ENCODE peak calls at places on chromosomes 6 and 20, in four cellular contexts. R is IMR-90, V is A549, S is GM12891. G is an unnamed sample.

GRCh38 chr6:150299873-150300485 is 68.8 kb upstream of the IYD start:
- DNase-seq in R (no peak), V (no peak), S (no peak), G (no peak)

GRCh38 chr6:167815296-167815980 is 11.3 kb upstream of the AFDN start:
- DNase-seq in R (no peak), V (no peak), S (no peak), G (no peak)

GRCh38 chr20:24676978-24677370 is 207.5 kb downstream of the SYNDIG1 start:
- DNase-seq in R (no peak), V (no peak), S (no peak), G (no peak)

GRCh38 chr6:124917769-124918168 is 44.5 kb upstream of the RNF217 start:
- DNase-seq in R (no peak), V (no peak), S (no peak), G (no peak)

GRCh38 chr6:125790403-125791150 is at the start of gene NCOA7:
- DNase-seq in R (peak; percentile 67), V (peak; percentile 72), S (peak; percentile 64), G (peak; percentile 96)

GRCh38 chr6:105799051-105799450 is 287.1 kb upstream of the PRDM1 start:
- DNase-seq in R (no peak), V (no peak), S (no peak), G (peak; percentile 62)

GRCh38 chr6:73798592-73798991 is 102.6 kb downstream of the CD109 start:
- DNase-seq in R (peak; percentile 99), V (peak; percentile 57), S (no peak), G (peak; percentile 78)

GRCh38 chr6:145860562-145860961 is 46.0 kb upstream of the FBXO30 start:
- DNase-seq in R (no peak), V (no peak), S (no peak), G (no peak)

GRCh38 chr6:46044876-46045617 is 29.4 kb upstream of the CLIC5 start:
- DNase-seq in R (peak; percentile 74), V (peak; percentile 49), S (no peak), G (no peak)

GRCh38 chr6:168851460-168852103 is 402.1 kb downstream of the THBS2 start:
- DNase-seq in R (no peak), V (no peak), S (no peak), G (no peak)

GRCh38 chr6:118739976-118740771 is 88.8 kb upstream of the CEP85L start:
- DNase-seq in R (peak; percentile 34), V (peak; percentile 9), S (no peak), G (no peak)

GRCh38 chr6:111572216-111572706 is 33.4 kb downstream of the TRAF3IP2 start:
- DNase-seq in R (no peak), V (no peak), S (no peak), G (no peak)

GRCh38 chr6:84466521-84466920 is 239.1 kb upstream of the CEP162 start:
- DNase-seq in R (peak; percentile 7), V (peak; percentile 78), S (no peak), G (no peak)

GRCh38 chr6:147560670-147561069 is 52.2 kb downstream of the SAMD5 start:
- DNase-seq in R (no peak), V (no peak), S (no peak), G (no peak)

GRCh38 chr6:31837612-31838553 is 10.3 kb downstream of the HSPA1B start:
- DNase-seq in R (no peak), V (no peak), S (no peak), G (no peak)
- TF ChIP-seq POLR2A in R (no peak), V (no peak), S (peak; percentile 51), G (no peak)

GRCh38 chr6:27479319-27480182 is 6.6 kb upstream of the ZNF184 start:
- DNase-seq in R (peak; percentile 96), V (peak; percentile 87), S (peak; percentile 13), G (peak; percentile 96)

GRCh38 chr6:27478141-27478705 is 5.3 kb upstream of the ZNF184 start:
- DNase-seq in R (peak; percentile 40), V (no peak), S (no peak), G (no peak)

GRCh38 chr6:27477318-27478013 is 4.6 kb upstream of the ZNF184 start:
- DNase-seq in R (no peak), V (no peak), S (no peak), G (no peak)

GRCh38 chr6:27476090-27476489 is 3.2 kb upstream of the ZNF184 start:
- DNase-seq in R (no peak), V (no peak), S (no peak), G (no peak)

DNA sequence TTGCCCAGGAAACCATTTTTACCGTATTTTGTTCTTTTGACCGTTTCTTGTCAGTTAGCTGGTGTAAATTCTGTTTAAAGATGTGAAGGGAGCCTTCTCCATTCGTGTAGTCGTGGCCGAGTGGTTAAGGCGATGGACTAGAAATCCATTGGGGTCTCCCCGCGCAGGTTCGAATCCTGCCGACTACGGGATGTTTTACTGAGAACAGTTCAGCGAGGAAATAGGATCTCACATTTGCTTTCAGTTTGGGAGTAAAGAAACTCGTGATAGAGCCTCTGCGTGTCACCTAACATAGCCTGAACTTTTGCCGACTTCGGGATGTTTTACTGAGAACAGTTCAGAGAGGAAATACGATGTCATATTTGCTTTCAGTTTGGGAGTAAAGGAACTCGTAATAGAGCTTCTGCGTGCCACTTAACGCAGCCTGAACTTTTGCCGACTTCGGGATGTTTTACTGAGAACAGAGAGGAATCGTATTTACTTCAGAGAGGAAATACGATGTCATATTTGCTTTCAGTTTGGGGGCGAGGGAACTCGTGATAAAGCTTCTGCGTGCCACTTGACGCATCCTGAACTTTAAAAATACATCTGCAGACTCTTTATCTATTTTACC is 5.9 kb upstream of the ZNF184 start:
- DNase-seq in R (peak; percentile 94), V (peak; percentile 88), S (peak; percentile 15), G (peak; percentile 98)
- TF ChIP-seq POLR2A in R (no peak), V (no peak), S (no peak), G (no peak)

GRCh38 chr6:142258305-142258704 is 43.5 kb upstream of the ADGRG6 start:
- DNase-seq in R (no peak), V (no peak), S (no peak), G (no peak)
- TF ChIP-seq POLR2A in R (no peak), V (no peak), S (no peak), G (no peak)

DNA sequence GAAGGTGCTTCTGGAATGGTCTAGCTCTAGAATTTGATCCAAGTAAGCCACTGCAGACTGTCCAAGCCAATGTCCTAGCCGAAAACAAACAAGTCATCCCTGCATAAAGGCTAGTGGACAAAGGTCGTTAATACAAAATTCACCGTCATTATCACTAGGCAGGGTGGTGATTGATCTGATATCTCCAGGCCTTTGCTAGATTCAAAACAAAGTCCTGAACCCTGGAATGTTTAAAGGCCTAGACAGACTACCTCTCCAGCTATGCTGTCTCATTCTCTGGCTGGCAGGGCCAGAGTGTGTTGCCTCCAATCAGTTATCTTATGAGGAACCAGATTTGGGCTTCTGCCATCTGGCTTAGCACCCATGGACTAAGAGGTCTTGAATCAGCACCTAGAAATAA is 38.3 kb downstream of the MAP7 start:
- DNase-seq in R (no peak), V (no peak), S (no peak), G (no peak)
- TF ChIP-seq POLR2A in R (no peak), V (no peak), S (no peak), G (no peak)

GRCh38 chr20:50921783-50922501 is 9.3 kb downstream of the ADNP start:
- DNase-seq in R (no peak), V (no peak), S (no peak), G (no peak)
- TF ChIP-seq POLR2A in R (no peak), V (no peak), S (peak; percentile 12), G (no peak)

GRCh38 chr20:49799698-49800097 is 12.9 kb upstream of the SLC9A8 start:
- DNase-seq in R (no peak), V (no peak), S (no peak), G (no peak)
- TF ChIP-seq POLR2A in R (no peak), V (no peak), S (no peak), G (no peak)

DNA sequence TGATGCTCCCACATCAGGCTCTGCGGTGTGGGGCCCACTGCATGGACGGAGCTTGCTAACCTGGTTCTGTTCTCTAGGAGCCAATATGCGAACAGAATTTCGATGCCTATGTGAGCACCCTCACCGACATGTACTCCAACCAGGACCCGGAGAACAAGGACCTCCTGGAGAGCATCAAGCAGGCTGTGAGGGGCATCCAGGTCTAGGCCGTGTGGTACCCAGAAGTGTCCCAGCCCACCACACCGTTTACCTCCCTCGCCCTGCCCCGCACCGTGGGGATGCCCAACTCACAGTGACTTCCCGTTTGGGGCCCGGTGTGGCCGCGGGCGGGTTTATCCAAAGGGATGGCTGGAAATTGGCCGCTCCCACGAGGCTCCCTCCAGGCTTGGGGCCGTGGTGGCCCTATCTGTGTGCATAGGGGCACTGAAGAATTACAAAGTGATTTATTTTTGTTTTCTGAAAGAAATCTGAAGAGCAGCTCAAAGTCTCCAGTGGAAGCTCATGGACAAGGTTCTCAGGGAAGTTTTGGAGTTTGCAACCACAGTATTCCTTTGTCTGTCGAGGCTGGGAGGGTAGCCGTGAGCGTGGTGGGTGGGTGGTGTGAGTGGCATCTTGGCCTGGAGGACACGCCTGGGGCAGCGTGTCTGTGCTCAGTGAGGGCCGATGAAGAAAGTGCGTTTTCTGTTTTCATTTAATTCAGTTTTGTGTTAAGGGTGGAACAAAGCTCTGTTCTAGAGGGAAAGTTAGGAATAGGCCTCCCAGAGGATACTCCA is 15.1 kb upstream of the PCMTD2 start:
- DNase-seq in R (no peak), V (no peak), S (no peak), G (no peak)
- TF ChIP-seq POLR2A in R (no peak), V (no peak), S (no peak), G (no peak)

GRCh38 chr6:2992330-2992979 is 7.2 kb upstream of the NQO2 start:
- DNase-seq in R (no peak), V (no peak), S (no peak), G (no peak)

GRCh38 chr6:2989332-2990178 is 10.1 kb upstream of the NQO2 start:
- DNase-seq in R (peak; percentile 95), V (peak; percentile 95), S (no peak), G (peak; percentile 83)

GRCh38 chr6:2988426-2989331 is 11.0 kb upstream of the NQO2 start:
- DNase-seq in R (peak; percentile 95), V (peak; percentile 93), S (no peak), G (peak; percentile 98)

GRCh38 chr6:2990179-2990931 is 9.3 kb upstream of the NQO2 start:
- DNase-seq in R (no peak), V (no peak), S (no peak), G (no peak)

DNA sequence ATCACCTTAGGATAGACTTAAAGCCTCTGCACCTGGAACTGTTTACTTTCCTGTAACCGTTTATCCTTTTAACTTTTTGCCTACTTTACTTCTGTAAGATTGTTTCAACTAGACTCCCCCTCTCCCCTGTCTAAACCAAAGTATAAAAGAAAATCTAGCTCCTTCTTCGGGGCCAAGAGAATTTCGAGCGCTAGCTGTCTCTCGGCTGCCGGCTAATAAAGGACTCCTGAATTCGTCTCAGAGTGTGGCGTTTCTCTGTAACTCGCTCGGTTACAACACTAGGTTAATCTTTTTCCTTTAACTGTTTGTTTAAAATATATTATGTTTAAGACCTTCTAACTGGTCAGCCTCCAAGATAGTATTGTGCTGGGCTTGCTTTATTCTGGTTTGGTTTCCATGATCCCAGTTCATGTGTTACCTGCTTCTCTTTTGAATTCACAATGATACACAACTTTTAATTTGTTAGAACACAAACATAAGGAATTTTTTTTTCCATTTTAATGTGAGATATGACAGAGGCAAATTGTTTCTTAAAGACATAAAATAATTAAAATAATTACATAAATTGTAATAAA is 8.7 kb upstream of the NQO2 start:
- DNase-seq in R (no peak), V (no peak), S (no peak), G (no peak)
- TF ChIP-seq POLR2A in R (no peak), V (no peak), S (no peak), G (no peak)

GRCh38 chr6:7261030-7261841 is 51.8 kb downstream of the SSR1 start:
- DNase-seq in R (peak; percentile 80), V (peak; percentile 75), S (peak; percentile 72), G (peak; percentile 95)
- TF ChIP-seq POLR2A in R (peak; percentile 61), V (peak; percentile 67), S (no peak), G (no peak)